ENCODE peak calls at places on chromosomes 7 and 10, in five cellular contexts. X is RPMI8226; F is prostate gland; T is stimulated activated CD4-positive, alpha-beta T cell treated with anti-CD3 and anti-CD28 coated beads, Interleukin-1b, Interleukin-23, amount 100 ng/mL, for 1 hour; J is RWPE1. Z is an unnamed sample.

GRCh38 chr7:90655566-90655965 is 59.4 kb downstream of the CDK14 start:
- DNase-seq in X (no peak), F (no peak), T (no peak), J (peak), Z (no peak)

GRCh38 chr10:69438531-69439349 is 12.5 kb upstream of the TSPAN15 start:
- DNase-seq in X (no peak), F (peak), T (no peak), J (peak), Z (no peak)

GRCh38 chr7:2691223-2691818 is 3.3 kb downstream of the AMZ1 start:
- DNase-seq in X (no peak), F (no peak), T (no peak), J (no peak), Z (no peak)

GRCh38 chr10:57338823-57339558 is 928.7 kb downstream of the IPMK start:
- DNase-seq in X (peak), F (no peak), T (no peak), J (peak), Z (peak)

GRCh38 chr10:59678884-59679301 is 30.8 kb downstream of the SLC16A9 start:
- DNase-seq in X (peak), F (no peak), T (no peak), J (peak), Z (no peak)

GRCh38 chr7:105639677-105640493 is 58.6 kb upstream of the EFCAB10 start:
- DNase-seq in X (no peak), F (no peak), T (no peak), J (no peak), Z (no peak)

GRCh38 chr7:30853576-30853975 is 58.1 kb upstream of the AQP1 start:
- DNase-seq in X (no peak), F (no peak), T (no peak), J (no peak), Z (no peak)

GRCh38 chr7:139702313-139702731 is 75.5 kb downstream of the HIPK2 start:
- DNase-seq in X (no peak), F (no peak), T (no peak), J (no peak), Z (no peak)

Z was measured in OCI-LY7.